ENCODE peak calls at places on chromosomes 16 and 17, in eight cellular contexts. K is lower leg skin, I is trophoblast cell, B is fibroblast of pulmonary artery, R is cardiac muscle cell, U is breast epithelium, P is fibroblast of lung, Z is fibroblast of mammary gland. J is an unnamed sample.

GRCh38 chr17:34582901-34583245 is 3.5 kb downstream of the TMEM132E start:
- DNase-seq in K (no peak), I (no peak), B (no peak), R (no peak), U (peak), P (no peak), Z (no peak), J (no peak)

GRCh38 chr17:50931003-50931878 is 65.1 kb upstream of the TOB1 start:
- DNase-seq in K (peak), I (peak), B (peak), R (peak), U (no peak), P (peak), Z (peak), J (peak)

GRCh38 chr17:82107341-82107860 is 9.4 kb upstream of the FASN start:
- DNase-seq in K (no peak), I (peak), B (no peak), R (no peak), U (no peak), P (no peak), Z (no peak), J (no peak)

GRCh38 chr16:48497129-48497528 is 111.9 kb upstream of the SIAH1 start:
- DNase-seq in K (peak), I (no peak), B (no peak), R (no peak), U (no peak), P (no peak), Z (no peak), J (no peak)

GRCh38 chr17:56424543-56425044 is 168.9 kb upstream of the NOG start:
- DNase-seq in K (no peak), I (no peak), B (no peak), R (no peak), U (no peak), P (no peak), Z (no peak), J (no peak)

GRCh38 chr17:57597531-57598453 is 147.3 kb downstream of the CCDC182 start:
- DNase-seq in K (no peak), I (peak), B (peak), R (peak), U (no peak), P (peak), Z (peak), J (peak)

GRCh38 chr17:27524594-27524993 is 68.3 kb downstream of the KSR1 start:
- DNase-seq in K (no peak), I (no peak), B (no peak), R (no peak), U (no peak), P (no peak), Z (no peak), J (no peak)

GRCh38 chr16:526181-527014 is 1.1 kb upstream of the CAPN15 start:
- DNase-seq in K (no peak), I (peak), B (peak), R (peak), U (no peak), P (peak), Z (peak), J (peak)

GRCh38 chr17:67474081-67474661 is 97.1 kb downstream of the PITPNC1 start:
- DNase-seq in K (peak), I (peak), B (peak), R (peak), U (no peak), P (peak), Z (peak), J (peak)

GRCh38 chr17:36949461-36949927 is 740 bp downstream of the AATF start:
- DNase-seq in K (no peak), I (peak), B (no peak), R (no peak), U (no peak), P (peak), Z (peak), J (no peak)

GRCh38 chr16:76483510-76483909 is 206.3 kb downstream of the CNTNAP4 start:
- DNase-seq in K (no peak), I (no peak), B (no peak), R (no peak), U (no peak), P (no peak), Z (no peak), J (no peak)

GRCh38 chr17:77722366-77722765 is 236.1 kb upstream of the TNRC6C start:
- DNase-seq in K (peak), I (no peak), B (no peak), R (no peak), U (no peak), P (no peak), Z (no peak), J (no peak)

GRCh38 chr16:2040450-2041105 is 7.1 kb downstream of the NTHL1 start:
- DNase-seq in K (no peak), I (no peak), B (no peak), R (no peak), U (no peak), P (no peak), Z (no peak), J (no peak)

GRCh38 chr17:19487009-19487600 is 46.5 kb upstream of the SLC47A1 start:
- DNase-seq in K (no peak), I (no peak), B (peak), R (peak), U (no peak), P (no peak), Z (peak), J (peak)

GRCh38 chr17:62780273-62780672 is 27.8 kb downstream of the MARCHF10 start:
- DNase-seq in K (peak), I (no peak), B (no peak), R (no peak), U (no peak), P (no peak), Z (no peak), J (no peak)

GRCh38 chr16:720990-721764 is at the start of gene ANTKMT:
- DNase-seq in K (peak), I (peak), B (peak), R (peak), U (peak), P (peak), Z (peak), J (peak)

DNA sequence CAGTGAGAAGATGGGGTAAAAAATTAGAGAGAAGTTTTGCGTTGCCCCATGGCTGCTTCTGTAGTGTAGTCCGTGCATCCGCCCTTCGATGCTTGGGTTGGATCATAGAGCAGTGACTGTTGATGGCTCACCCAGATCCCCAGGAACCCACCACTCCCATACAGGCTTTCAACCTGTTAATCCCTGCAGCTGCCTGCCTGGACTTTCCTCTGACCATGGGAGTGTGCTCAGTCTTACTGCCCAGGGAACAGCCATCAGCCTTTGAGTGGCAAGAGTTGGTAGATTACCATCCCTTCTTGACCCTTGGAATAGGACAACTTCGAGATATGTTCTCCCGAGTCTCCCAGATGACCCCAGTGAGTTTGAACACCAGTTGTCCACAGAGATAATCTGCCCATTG is 299.5 kb upstream of the HSBP1 start:
- DNase-seq in K (peak), I (no peak), B (no peak), R (no peak), U (no peak), P (no peak), Z (no peak), J (no peak)
- H3K4me3 ChIP-seq in K (no peak), I (no peak), B (no peak), R (no peak), U (no peak), P (no peak), Z (no peak), J (no peak)

DNA sequence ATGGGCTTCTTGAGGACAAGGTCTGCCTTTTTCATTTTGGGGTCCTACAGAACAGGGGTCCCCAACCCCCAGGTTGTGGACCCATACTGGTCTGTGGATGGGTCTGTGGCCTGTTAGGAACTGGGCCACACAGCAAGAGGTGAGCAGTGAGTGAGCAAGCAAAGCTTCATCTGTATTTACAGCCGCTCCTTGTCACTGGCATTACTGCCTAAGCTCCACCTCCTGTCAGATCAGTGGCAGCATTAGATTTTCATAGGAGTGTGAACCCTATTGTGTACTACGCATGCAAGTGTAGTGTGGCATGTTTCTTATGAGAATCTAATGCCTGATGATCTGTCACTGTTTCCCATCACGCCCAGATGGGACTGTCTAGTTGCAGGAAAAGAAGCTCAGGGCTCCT is 33.9 kb downstream of the ERN1 start:
- DNase-seq in K (no peak), I (no peak), B (no peak), R (no peak), U (no peak), P (no peak), Z (no peak), J (no peak)
- H3K4me3 ChIP-seq in K (no peak), I (no peak), B (no peak), R (no peak), U (no peak), P (no peak), Z (no peak), J (no peak)

DNA sequence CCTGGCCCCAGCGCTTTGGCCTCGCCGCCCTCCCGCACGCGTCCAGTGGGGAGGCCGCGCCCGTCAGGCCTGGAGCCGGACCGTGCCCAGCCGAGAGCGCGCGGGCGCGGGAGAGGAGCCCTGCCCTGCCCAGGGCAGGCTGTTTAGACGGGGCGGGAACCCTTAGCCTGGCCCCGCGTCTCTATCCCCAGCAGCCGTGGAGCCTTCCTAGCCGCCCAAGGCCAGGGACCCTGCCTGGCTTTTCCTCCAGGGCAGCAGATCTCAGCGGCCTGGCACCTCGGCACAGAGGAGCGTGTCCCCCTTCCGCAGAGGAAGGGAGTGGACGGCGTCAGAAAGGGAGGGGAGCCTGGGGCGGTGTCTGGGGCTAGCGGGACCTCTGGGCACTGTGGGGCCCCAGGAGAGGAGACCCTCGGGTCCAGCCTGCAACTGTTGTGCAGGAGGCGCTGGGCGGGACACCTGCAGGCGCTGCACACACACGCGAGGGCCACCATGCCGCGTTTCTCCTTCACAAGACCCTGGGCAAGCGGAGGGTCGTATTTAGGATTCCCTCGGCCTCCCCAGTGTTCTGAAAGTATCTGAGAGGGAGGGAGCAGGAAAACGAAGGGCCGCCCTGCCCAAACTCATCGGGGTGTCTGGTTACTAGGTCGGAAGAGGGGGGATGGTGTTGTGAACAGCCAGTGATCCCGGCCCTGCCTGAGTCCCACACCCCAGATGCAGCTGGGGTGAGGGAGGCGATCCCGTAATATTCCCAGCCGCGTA is 2.3 kb upstream of the NPTX1 start:
- DNase-seq in K (no peak), I (no peak), B (no peak), R (no peak), U (no peak), P (no peak), Z (no peak), J (no peak)
- H3K4me3 ChIP-seq in K (no peak), I (no peak), B (no peak), R (peak), U (peak), P (no peak), Z (no peak), J (peak)

GRCh38 chr17:73165616-73166404 is 1.0 kb downstream of the SSTR2 start:
- DNase-seq in K (no peak), I (peak), B (no peak), R (no peak), U (no peak), P (no peak), Z (no peak), J (peak)
- H3K4me3 ChIP-seq in K (peak), I (peak), B (peak), R (peak), U (peak), P (peak), Z (peak), J (peak)

GRCh38 chr17:9023389-9024210 is 2.3 kb downstream of the NTN1 start:
- DNase-seq in K (no peak), I (no peak), B (no peak), R (no peak), U (no peak), P (no peak), Z (no peak), J (no peak)
- H3K4me3 ChIP-seq in K (no peak), I (no peak), B (no peak), R (no peak), U (peak), P (no peak), Z (no peak), J (no peak)

GRCh38 chr16:84820771-84821170 is 986 bp downstream of the CRISPLD2 start:
- DNase-seq in K (no peak), I (no peak), B (no peak), R (no peak), U (no peak), P (no peak), Z (peak), J (no peak)
- H3K4me3 ChIP-seq in K (peak), I (peak), B (peak), R (no peak), U (peak), P (peak), Z (peak), J (peak)

DNA sequence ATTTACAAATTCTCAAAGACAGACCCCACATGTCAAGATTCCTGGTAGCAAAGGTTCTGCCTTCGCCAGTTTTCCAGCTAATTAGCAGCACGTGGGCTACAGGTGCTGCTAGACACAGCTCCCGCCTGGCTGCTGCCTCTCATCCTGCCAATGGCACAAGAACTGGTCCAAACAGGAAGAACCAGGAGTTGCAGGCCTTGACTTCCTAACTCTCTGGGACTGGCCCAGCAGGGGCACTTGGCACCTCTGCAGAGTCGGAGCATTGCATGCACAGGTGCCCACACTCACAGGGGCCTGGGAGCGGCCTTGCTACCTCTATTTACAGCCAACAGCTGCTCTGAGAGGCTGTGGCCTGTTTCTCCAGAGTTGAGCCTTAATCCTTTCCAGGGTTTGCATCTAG is 39.6 kb downstream of the TK2 start:
- DNase-seq in K (peak), I (no peak), B (no peak), R (no peak), U (peak), P (no peak), Z (no peak), J (no peak)
- H3K4me3 ChIP-seq in K (no peak), I (no peak), B (no peak), R (no peak), U (no peak), P (no peak), Z (no peak), J (no peak)

DNA sequence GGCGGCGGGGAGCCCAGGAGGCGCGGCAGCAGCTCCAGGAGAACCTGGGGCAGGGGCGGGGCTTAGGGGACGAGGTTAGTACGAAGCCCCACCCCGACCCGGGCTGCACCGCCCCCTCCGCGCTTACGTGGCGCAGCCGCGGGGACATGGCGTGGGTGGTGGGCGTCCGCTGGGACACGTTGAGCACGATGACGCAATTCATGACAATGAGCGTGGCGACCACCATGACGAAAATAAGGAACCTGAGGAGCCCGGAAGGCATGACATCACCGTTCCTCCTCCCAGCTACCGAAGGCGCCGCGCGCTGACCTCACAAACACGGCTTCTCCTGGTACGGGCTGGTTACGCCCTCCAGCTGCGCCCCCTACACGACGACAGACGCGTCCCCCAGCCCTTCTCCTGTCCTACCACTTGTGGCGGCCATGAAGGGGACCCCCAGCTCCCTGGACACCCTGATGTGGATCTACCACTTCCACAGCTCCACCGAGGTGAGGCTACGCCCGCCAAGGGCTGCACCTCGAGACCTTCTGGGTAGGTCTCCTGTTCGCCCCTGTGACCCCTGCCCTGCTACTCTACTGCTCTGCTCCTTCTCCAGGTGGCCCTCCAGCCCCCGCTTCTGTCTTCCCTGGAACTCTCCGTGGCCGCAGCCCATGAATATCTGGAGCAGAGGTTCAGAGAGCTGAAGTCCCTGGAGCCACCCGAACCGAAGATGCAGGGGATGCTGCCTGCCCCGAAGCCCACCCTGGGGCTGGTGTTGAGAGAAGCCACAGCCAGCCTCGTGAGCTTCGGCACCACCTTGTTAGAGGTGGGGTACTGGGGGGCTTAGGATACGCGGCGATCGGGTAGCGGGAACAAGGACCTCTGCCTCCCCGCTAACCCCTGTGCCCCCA is at the start of gene C17orf107:
- DNase-seq in K (peak), I (peak), B (peak), R (peak), U (peak), P (peak), Z (peak), J (peak)
- H3K4me3 ChIP-seq in K (no peak), I (no peak), B (peak), R (peak), U (peak), P (no peak), Z (peak), J (peak)

GRCh38 chr16:8958344-8958808 is 5.3 kb downstream of the USP7 start:
- DNase-seq in K (no peak), I (no peak), B (peak), R (peak), U (no peak), P (peak), Z (peak), J (peak)

GRCh38 chr16:8959921-8960787 is 3.6 kb downstream of the USP7 start:
- DNase-seq in K (no peak), I (no peak), B (no peak), R (peak), U (no peak), P (peak), Z (peak), J (peak)

GRCh38 chr16:8962393-8963009 is 1.2 kb downstream of the USP7 start:
- DNase-seq in K (no peak), I (peak), B (no peak), R (no peak), U (no peak), P (no peak), Z (no peak), J (peak)

GRCh38 chr16:8961811-8962390 is 1.8 kb downstream of the USP7 start:
- DNase-seq in K (no peak), I (no peak), B (no peak), R (no peak), U (no peak), P (peak), Z (no peak), J (peak)

DNA sequence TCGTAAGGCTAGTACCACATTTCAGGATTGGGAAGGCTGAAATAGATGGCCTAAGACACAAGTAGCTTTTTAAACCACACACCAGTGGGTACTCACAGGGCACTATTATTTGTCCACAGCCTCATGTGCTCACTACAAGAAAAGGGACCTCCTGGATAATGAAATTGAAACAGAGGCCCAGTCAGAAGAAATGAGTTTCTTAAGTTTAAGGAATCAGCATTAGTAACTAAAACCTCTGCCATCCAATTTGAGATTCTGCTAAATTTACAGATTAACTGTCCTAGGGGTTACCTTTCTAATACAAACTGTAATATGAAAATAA is 3.0 kb downstream of the USP7 start:
- DNase-seq in K (no peak), I (no peak), B (no peak), R (no peak), U (no peak), P (no peak), Z (no peak), J (no peak)
- H3K4me3 ChIP-seq in K (no peak), I (no peak), B (peak), R (no peak), U (no peak), P (no peak), Z (no peak), J (peak)

DNA sequence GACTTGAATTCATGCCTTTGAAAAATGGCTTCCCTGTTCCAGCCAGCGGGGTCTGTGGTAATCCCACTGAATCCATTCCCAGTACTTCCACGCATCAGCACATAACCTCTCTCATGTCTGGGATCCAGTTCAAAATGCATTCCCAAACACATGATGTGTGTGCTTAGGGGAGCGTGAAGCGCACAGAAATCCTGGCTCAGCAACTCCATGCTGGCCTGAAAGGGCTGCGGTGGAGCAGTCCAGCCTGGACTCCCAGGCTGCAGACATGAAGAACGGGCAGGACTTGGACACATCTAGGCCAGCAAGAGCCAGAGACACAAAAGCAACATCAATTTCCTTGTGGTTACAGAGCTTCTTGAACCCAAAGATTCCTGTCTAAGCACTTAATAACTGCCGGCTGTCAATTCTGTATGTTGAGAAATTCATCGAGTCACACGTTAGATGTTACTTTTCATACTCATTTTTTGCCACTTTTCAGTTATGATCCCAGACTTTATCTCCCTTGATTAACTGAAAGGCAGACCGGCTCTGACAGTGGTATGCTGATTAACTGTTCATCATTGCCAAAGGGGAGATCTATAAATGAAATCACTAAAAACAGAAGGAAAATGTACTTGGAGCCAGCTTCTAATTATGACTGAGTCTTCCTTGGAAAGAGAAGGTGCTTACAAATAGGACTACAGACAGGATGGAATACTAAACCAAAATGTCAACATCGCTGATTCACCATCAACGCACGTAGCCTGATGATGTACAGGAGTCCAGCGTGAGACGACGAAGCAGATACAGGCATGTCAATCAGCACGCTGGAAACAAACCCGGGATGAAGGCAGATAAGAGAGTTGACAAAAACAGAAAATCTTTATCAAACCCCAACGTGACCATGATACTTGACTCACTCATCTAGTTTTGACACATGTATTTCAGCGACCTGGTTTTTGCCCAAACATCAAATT is 23.0 kb downstream of the NSMCE1 start:
- DNase-seq in K (peak), I (peak), B (peak), R (peak), U (no peak), P (peak), Z (peak), J (peak)
- H3K4me3 ChIP-seq in K (no peak), I (no peak), B (no peak), R (no peak), U (no peak), P (no peak), Z (no peak), J (no peak)

J was measured in fibroblast of the aortic adventitia.